ENCODE peak calls at places on chromosome 11, in five cellular contexts. R, J, A, N and F are unnamed samples.

GRCh38 chr11:65489061-65489705 is 9.7 kb upstream of the MALAT1 start:
- DNase-seq in R (peak), J (peak), A (peak), N (peak), F (no peak)

GRCh38 chr11:116438651-116439479 is 333.9 kb downstream of the BUD13 start:
- DNase-seq in R (no peak), J (no peak), A (no peak), N (no peak), F (no peak)

GRCh38 chr11:101523193-101523592 is 60.6 kb downstream of the TRPC6 start:
- DNase-seq in R (no peak), J (no peak), A (no peak), N (no peak), F (no peak)

GRCh38 chr11:77203901-77204755 is 76.1 kb downstream of the MYO7A start:
- DNase-seq in R (no peak), J (peak), A (no peak), N (peak), F (no peak)

GRCh38 chr11:22433066-22433450 is 94.9 kb downstream of the SLC17A6 start:
- DNase-seq in R (no peak), J (no peak), A (no peak), N (no peak), F (no peak)

GRCh38 chr11:12727556-12728070 is 53.4 kb downstream of the TEAD1 start:
- DNase-seq in R (no peak), J (no peak), A (no peak), N (no peak), F (no peak)

GRCh38 chr11:61776561-61777075 is 15.8 kb downstream of the TMEM258 start:
- DNase-seq in R (no peak), J (no peak), A (peak), N (peak), F (peak)

GRCh38 chr11:126163074-126163700 is 48.3 kb downstream of the RPUSD4 start:
- DNase-seq in R (no peak), J (peak), A (no peak), N (no peak), F (no peak)

GRCh38 chr11:57779275-57779674 is 17.7 kb downstream of the CTNND1 start:
- DNase-seq in R (peak), J (no peak), A (no peak), N (no peak), F (no peak)

GRCh38 chr11:129996113-129996870 is 6.3 kb downstream of the PRDM10 start:
- DNase-seq in R (no peak), J (peak), A (no peak), N (no peak), F (no peak)

GRCh38 chr11:124085583-124085982 is 29.7 kb upstream of the VWA5A start:
- DNase-seq in R (no peak), J (no peak), A (no peak), N (no peak), F (no peak)
- TF ChIP-seq POLR2A in R (no peak), J (no peak), A (no peak), N (no peak), F (no peak)

GRCh38 chr11:7982582-7983119 is 4.5 kb upstream of the EIF3F start:
- DNase-seq in R (no peak), J (no peak), A (no peak), N (no peak), F (no peak)

GRCh38 chr11:7981758-7982157 is 5.4 kb upstream of the EIF3F start:
- DNase-seq in R (no peak), J (no peak), A (no peak), N (no peak), F (no peak)

GRCh38 chr11:7983832-7984590 is 3.1 kb upstream of the EIF3F start:
- DNase-seq in R (no peak), J (no peak), A (no peak), N (no peak), F (no peak)

DNA sequence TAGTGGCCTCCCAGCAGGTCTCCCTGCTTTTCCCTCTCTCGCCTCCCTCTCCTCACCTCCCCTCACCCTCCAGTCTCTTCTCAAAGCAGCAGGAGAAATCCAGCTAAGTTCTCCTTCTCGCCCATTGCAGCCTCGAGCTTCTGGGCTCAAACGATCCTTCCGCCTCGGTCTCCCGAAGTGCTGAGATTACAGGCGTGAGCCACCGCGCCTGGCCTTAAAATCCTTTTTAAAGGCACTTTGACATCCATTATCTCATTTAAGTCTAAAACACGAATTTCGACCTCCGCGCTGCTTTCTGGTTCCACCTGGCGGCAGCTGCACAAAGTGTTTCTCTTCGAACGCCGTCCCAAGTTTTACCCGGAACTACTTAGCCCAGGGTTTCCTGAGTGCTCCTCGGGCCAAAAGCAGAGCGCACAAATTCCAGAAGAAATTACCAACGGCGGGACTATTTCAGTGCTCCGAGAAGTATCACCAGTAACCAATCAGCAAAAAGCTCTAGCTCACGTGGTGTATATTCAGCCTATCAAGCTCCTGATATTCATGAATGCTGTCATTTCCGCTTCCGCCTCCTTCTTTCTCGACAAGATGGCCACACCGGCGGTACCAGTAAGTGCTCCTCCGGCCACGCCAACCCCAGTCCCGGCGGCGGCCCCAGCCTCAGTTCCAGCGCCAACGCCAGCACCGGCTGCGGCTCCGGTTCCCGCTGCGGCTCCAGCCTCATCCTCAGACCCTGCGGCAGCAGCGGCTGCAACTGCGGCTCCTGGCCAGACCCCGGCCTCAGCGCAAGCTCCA is at the start of gene EIF3F:
- DNase-seq in R (peak), J (peak), A (peak), N (peak), F (peak)
- TF ChIP-seq POLR2AphosphoS5 in R (peak), J (peak), A (peak), N (peak), F (peak)

DNA sequence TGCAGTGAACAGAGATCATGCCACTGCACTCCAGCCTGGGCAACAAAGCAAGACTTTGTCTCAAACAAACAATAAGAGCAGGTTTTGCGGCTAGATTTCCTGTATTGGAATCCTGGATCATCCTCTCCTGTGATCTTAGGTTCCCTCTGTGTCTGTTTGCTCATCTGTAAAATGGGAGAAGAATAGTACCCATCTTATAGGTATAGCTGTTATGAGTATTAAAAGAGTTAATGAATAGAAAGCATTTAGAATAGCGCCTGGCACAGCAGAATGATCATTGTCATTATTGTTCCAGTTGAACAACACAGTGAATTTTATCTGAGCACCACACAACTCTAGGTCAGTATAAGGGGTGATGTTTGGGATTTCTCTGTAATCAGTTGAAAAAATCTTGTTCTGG is 10.8 kb downstream of the MARK2 start:
- DNase-seq in R (no peak), J (no peak), A (no peak), N (no peak), F (no peak)
- TF ChIP-seq POLR2A in R (no peak), J (no peak), A (no peak), N (no peak), F (no peak)

DNA sequence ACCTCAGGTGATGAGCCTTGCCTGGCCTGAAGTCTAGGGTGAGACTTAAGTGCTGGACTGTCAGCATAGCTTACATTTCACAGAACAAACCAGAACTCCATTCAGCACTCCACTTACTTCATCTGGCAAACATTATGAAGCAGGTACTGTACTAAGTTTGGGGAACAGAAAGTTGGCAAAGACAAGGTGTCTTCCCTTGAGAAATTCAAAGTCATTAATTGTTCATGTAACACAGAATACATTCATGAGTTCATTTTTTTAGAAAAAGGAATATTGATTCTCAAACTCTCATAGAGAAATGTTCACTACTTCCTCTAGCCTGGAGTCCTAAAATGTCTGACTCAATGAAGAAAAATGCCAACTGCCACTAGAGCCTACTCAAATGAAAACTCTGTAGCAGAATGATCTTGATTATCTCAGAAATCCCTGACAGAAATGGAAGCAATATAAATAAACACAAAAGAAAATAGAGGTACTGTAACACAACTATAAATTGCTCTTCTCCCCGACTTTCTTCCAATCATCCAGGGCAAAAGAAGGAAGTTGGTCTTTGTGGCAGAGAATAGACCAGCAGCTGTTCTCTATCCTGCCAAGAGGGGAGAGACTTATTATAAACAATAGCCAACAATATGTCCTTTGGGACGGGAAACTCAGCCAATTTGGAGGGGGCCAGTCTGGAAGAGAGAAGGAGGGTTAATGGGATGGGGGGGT is 129.2 kb upstream of the MTMR2 start:
- DNase-seq in R (no peak), J (no peak), A (no peak), N (no peak), F (no peak)
- TF ChIP-seq POLR2AphosphoS5 in R (no peak), J (no peak), A (no peak), N (no peak), F (no peak)

GRCh38 chr11:118652681-118653181 is 26.7 kb downstream of the TREH start:
- DNase-seq in R (no peak), J (no peak), A (no peak), N (no peak), F (no peak)
- TF ChIP-seq POLR2A in R (no peak), J (no peak), A (no peak), N (no peak), F (no peak)

GRCh38 chr11:124746621-124747243 is 5.3 kb downstream of the VSIG2 start:
- DNase-seq in R (peak), J (no peak), A (peak), N (peak), F (peak)
- TF ChIP-seq POLR2AphosphoS5 in R (peak), J (peak), A (no peak), N (peak), F (no peak)